ENCODE peak calls at places on chromosomes 11 and 22, in five cellular contexts. X, E, C, H and F are unnamed samples.

GRCh38 chr22:27637604-27638003 is 164.0 kb downstream of the MN1 start:
- DNase-seq in H (no peak), C (no peak), E (no peak), X (no peak), F (no peak)

GRCh38 chr11:10303558-10304363 is 1.1 kb upstream of the ADM start:
- DNase-seq in H (peak; percentile 16), X (peak; percentile 30), C (no peak), E (no peak), F (peak; percentile 13)

GRCh38 chr11:100948936-100949335 is 180.7 kb downstream of the PGR start:
- DNase-seq in H (no peak), X (no peak), C (no peak), E (no peak), F (no peak)

GRCh38 chr11:116481126-116481644 is 291.6 kb downstream of the BUD13 start:
- DNase-seq in E (no peak), C (no peak), X (no peak), H (no peak), F (no peak)

GRCh38 chr11:112229746-112230433 is 3.7 kb downstream of the PTS start:
- DNase-seq in X (no peak), H (no peak), E (no peak), C (no peak), F (no peak)

GRCh38 chr11:118909619-118910308 is 16.0 kb downstream of the BCL9L start:
- DNase-seq in C (no peak), E (no peak), X (no peak), H (no peak), F (no peak)

GRCh38 chr22:27820896-27821866 is 19.6 kb upstream of the MN1 start:
- DNase-seq in E (no peak), X (peak; percentile 36), H (no peak), C (no peak), F (no peak)

GRCh38 chr11:80096736-80097135 is 655.9 kb upstream of the TENM4 start:
- DNase-seq in H (no peak), E (no peak), X (no peak), C (no peak), F (no peak)

GRCh38 chr11:133157180-133157579 is 375.1 kb downstream of the OPCML start:
- DNase-seq in C (no peak), H (peak; percentile 2), X (peak; percentile 34), E (no peak), F (peak; percentile 47)

GRCh38 chr11:32573228-32573627 is 10.4 kb upstream of the EIF3M start:
- DNase-seq in H (no peak), C (no peak), E (no peak), X (no peak), F (no peak)

GRCh38 chr11:119807841-119808240 is 78.8 kb upstream of the NECTIN1 start:
- DNase-seq in H (no peak), X (no peak), E (no peak), C (no peak), F (no peak)

GRCh38 chr11:121445071-121445768 is 6.9 kb upstream of the SORL1 start:
- DNase-seq in C (no peak), X (no peak), H (no peak), E (no peak), F (no peak)

GRCh38 chr11:94544582-94544831 is 786 bp downstream of the FUT4 start:
- DNase-seq in C (no peak), X (no peak), E (no peak), H (no peak), F (no peak)

GRCh38 chr11:8223513-8223899 is 40.2 kb downstream of the LMO1 start:
- DNase-seq in X (no peak), E (no peak), C (no peak), H (no peak), F (no peak)

GRCh38 chr22:45330548-45330947 is 20.8 kb downstream of the FAM118A start:
- DNase-seq in H (no peak), C (no peak), E (no peak), X (no peak), F (no peak)

GRCh38 chr11:103543456-103543855 is 434.2 kb downstream of the DYNC2H1 start:
- DNase-seq in X (no peak), E (no peak), C (no peak), H (no peak), F (no peak)

GRCh38 chr11:113546757-113547507 is 71.7 kb upstream of the DRD2 start:
- DNase-seq in H (peak; percentile 16), X (no peak), C (no peak), E (no peak), F (no peak)

GRCh38 chr11:68684385-68685356 is at the start of gene GAL:
- DNase-seq in X (peak; percentile 91), E (no peak), H (peak; percentile 72), C (no peak), F (peak; percentile 20)

GRCh38 chr22:39215070-39215396 is 29.7 kb downstream of the PDGFB start:
- DNase-seq in H (no peak), E (no peak), C (no peak), X (no peak), F (no peak)

GRCh38 chr11:115759622-115760527 is 255.7 kb upstream of the CADM1 start:
- DNase-seq in C (no peak), E (no peak), X (peak; percentile 61), H (no peak), F (no peak)

GRCh38 chr22:21567456-21568206 is at the start of gene UBE2L3:
- DNase-seq in X (peak; percentile 96), E (peak; percentile 38), H (peak; percentile 100), C (peak; percentile 49), F (peak; percentile 80)

GRCh38 chr11:116964269-116964668 is 126.8 kb upstream of the APOA1 start:
- DNase-seq in X (no peak), C (no peak), H (no peak), E (no peak), F (no peak)

GRCh38 chr22:44685384-44686056 is 16.5 kb upstream of the PRR5 start:
- DNase-seq in H (peak; percentile 79), X (peak; percentile 60), C (no peak), E (peak; percentile 35), F (peak; percentile 83)

GRCh38 chr11:110198031-110198729 is 98.2 kb downstream of the RDX start:
- DNase-seq in C (no peak), H (no peak), E (no peak), X (no peak), F (no peak)

GRCh38 chr11:66291706-66292542 is at the start of gene TMEM151A:
- DNase-seq in C (no peak), E (no peak), X (peak; percentile 84), H (no peak), F (no peak)

GRCh38 chr22:50481440-50482106 is at the start of gene ADM2:
- DNase-seq in H (peak; percentile 46), X (peak; percentile 91), E (no peak), C (no peak), F (peak; percentile 47)

GRCh38 chr11:32400196-32400595 is 35.1 kb downstream of the WT1 start:
- DNase-seq in E (no peak), C (peak; percentile 21), H (peak; percentile 12), X (no peak), F (no peak)

GRCh38 chr11:88292156-88292844 is 45.2 kb downstream of the CTSC start:
- DNase-seq in X (peak; percentile 12), E (peak; percentile 2), C (no peak), H (no peak), F (peak; percentile 64)

GRCh38 chr11:16867097-16867496 is 128.7 kb downstream of the C11orf58 start:
- DNase-seq in C (no peak), H (no peak), X (no peak), E (no peak), F (no peak)

DNA sequence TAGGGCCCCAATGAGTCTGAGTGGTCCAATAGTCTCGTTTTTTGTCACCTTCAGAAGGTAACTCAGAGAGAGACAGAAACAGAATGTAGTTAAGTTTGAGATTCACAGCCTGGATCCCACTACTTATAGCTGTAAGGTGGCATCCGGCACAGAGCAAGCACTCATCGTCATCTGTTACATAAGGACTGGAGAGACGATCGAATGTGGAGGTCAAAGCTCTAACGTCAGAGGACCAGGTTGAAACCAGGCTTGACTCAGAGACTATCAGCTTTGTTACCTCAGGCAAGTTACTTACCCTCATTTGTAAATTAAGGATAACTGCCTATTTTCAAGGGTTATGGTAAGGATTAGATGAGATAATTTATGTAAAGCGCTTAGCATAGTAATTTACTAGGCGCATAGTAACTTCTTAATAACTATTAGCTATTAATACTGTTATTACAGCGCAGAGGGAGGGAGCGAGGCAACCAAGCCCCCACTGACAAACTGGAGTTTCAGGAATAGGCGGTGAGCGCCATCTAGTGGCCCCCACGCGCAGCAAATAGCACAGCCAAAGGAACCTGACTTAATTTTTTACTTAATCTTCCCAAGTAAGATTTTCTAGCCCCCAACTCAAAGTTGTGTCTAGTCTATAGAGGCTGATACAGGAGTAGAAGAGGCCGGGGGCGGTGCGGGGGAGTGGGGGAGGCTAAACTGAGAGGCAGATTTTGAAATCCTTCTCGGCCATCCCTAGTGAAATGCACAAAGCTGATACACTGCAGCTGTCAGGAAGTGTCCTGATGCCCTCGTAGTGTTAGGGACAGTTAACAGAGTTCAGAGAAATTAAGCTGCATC is 29.0 kb upstream of the API5 start:
- DNase-seq in E (peak; percentile 22), C (no peak), H (peak; percentile 75), X (peak; percentile 56), F (peak; percentile 30)
- TF ChIP-seq JUND in E (no peak), C (no peak), H (no peak), X (no peak), F (no peak)

GRCh38 chr11:46769636-46770221 is 50.7 kb downstream of the F2 start:
- DNase-seq in X (no peak), H (no peak), E (no peak), C (no peak), F (no peak)
- TF ChIP-seq JUND in X (no peak), H (no peak), E (no peak), C (no peak), F (no peak)

GRCh38 chr11:105968021-105968697 is 53.9 kb downstream of the MSANTD4 start:
- DNase-seq in E (no peak), C (no peak), H (no peak), X (no peak), F (no peak)
- TF ChIP-seq JUND in E (no peak), C (no peak), H (no peak), X (peak; percentile 79), F (no peak)

GRCh38 chr11:59891781-59892181 is 13.2 kb downstream of the OOSP3 start:
- DNase-seq in E (no peak), X (no peak), C (no peak), H (peak; percentile 76), F (no peak)
- TF ChIP-seq JUND in E (no peak), X (no peak), C (no peak), H (no peak), F (no peak)

GRCh38 chr22:40928657-40929056 is 22.5 kb upstream of the RBX1 start:
- DNase-seq in H (peak; percentile 46), X (peak; percentile 10), C (no peak), E (no peak), F (no peak)
- TF ChIP-seq JUND in H (no peak), X (no peak), C (no peak), E (no peak), F (no peak)

GRCh38 chr11:108286369-108286768 is 63.5 kb downstream of the ATM start:
- DNase-seq in H (peak; percentile 27), X (no peak), E (no peak), C (no peak), F (no peak)

GRCh38 chr11:108289699-108290098 is 66.8 kb downstream of the ATM start:
- DNase-seq in H (no peak), X (no peak), E (no peak), C (no peak), F (peak; percentile 11)

DNA sequence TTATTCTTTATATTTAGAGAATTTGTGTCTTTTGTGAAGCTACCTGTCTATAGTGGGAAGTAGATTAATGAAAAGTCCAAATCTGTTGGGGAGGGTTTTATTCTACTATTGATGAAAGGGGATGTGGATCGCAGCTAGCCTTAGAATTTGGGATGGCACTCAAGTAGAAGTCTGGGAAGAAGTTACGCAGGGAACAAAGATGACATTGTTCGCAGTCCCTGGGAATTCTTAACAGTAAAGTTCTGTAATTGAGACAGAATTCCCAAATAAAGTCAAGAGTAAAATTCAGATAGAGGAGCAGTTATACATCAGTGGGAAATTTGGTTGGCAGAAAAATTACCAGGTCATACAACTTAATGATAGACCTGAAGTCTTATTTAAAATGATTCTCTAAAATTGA is 64.1 kb downstream of the ATM start:
- DNase-seq in E (no peak), H (no peak), C (no peak), X (no peak), F (no peak)
- TF ChIP-seq JUND in E (no peak), H (no peak), C (no peak), X (no peak), F (no peak)